ENCODE peak calls at places on chromosomes 5 and 9, in five cellular contexts. One of them, this sample, is unnamed.

GRCh38 chr5:96809898-96810297 is 2.2 kb upstream of the ERAP1 start:
- DNase-seq in effector memory CD4-positive, alpha-beta T cell: no peak
- DNase-seq in adipocyte: no peak
- DNase-seq in ovary: no peak
- DNase-seq in activated T-helper 9 cell treated with anti-CD3 and anti-CD28 coated beads, Interleukin-2, amount 50 U/mL, for 16 hours: no peak
- DNase-seq in this sample: no peak

GRCh38 chr5:139789116-139789844 is 6.3 kb upstream of the PSD2 start:
- DNase-seq in adipocyte: no peak
- DNase-seq in ovary: no peak
- DNase-seq in activated T-helper 9 cell treated with anti-CD3 and anti-CD28 coated beads, Interleukin-2, amount 50 U/mL, for 16 hours: no peak
- DNase-seq in effector memory CD4-positive, alpha-beta T cell: no peak
- DNase-seq in this sample: no peak

GRCh38 chr5:71924325-71924724 is 182.9 kb upstream of the MAP1B start:
- DNase-seq in effector memory CD4-positive, alpha-beta T cell: no peak
- DNase-seq in activated T-helper 9 cell treated with anti-CD3 and anti-CD28 coated beads, Interleukin-2, amount 50 U/mL, for 16 hours: no peak
- DNase-seq in ovary: no peak
- DNase-seq in adipocyte: peak; percentile 43
- DNase-seq in this sample: no peak

GRCh38 chr9:6782981-6783380 is 25.2 kb downstream of the KDM4C start:
- DNase-seq in activated T-helper 9 cell treated with anti-CD3 and anti-CD28 coated beads, Interleukin-2, amount 50 U/mL, for 16 hours: no peak
- DNase-seq in ovary: no peak
- DNase-seq in adipocyte: no peak
- DNase-seq in effector memory CD4-positive, alpha-beta T cell: no peak
- DNase-seq in this sample: no peak

GRCh38 chr5:141172381-141173204 is at the start of gene PCDHB7:
- DNase-seq in effector memory CD4-positive, alpha-beta T cell: peak; percentile 3
- DNase-seq in activated T-helper 9 cell treated with anti-CD3 and anti-CD28 coated beads, Interleukin-2, amount 50 U/mL, for 16 hours: no peak
- DNase-seq in adipocyte: peak; percentile 79
- DNase-seq in ovary: peak; percentile 50
- DNase-seq in this sample: no peak

GRCh38 chr5:109656829-109657228 is 32.9 kb upstream of the MAN2A1 start:
- DNase-seq in adipocyte: peak; percentile 83
- DNase-seq in effector memory CD4-positive, alpha-beta T cell: peak; percentile 16
- DNase-seq in activated T-helper 9 cell treated with anti-CD3 and anti-CD28 coated beads, Interleukin-2, amount 50 U/mL, for 16 hours: peak; percentile 5
- DNase-seq in ovary: no peak
- DNase-seq in this sample: peak; percentile 94

GRCh38 chr9:109107402-109108240 is 12.1 kb downstream of the TMEM245 start:
- DNase-seq in adipocyte: peak; percentile 70
- DNase-seq in ovary: no peak
- DNase-seq in effector memory CD4-positive, alpha-beta T cell: no peak
- DNase-seq in activated T-helper 9 cell treated with anti-CD3 and anti-CD28 coated beads, Interleukin-2, amount 50 U/mL, for 16 hours: no peak
- DNase-seq in this sample: peak; percentile 84

GRCh38 chr5:160418561-160419457 is at the start of gene SLU7:
- DNase-seq in effector memory CD4-positive, alpha-beta T cell: peak; percentile 90
- DNase-seq in ovary: peak; percentile 96
- DNase-seq in activated T-helper 9 cell treated with anti-CD3 and anti-CD28 coated beads, Interleukin-2, amount 50 U/mL, for 16 hours: peak; percentile 89
- DNase-seq in adipocyte: peak; percentile 99
- DNase-seq in this sample: peak; percentile 78

GRCh38 chr9:87569008-87569908 is 71.6 kb downstream of the DAPK1 start:
- DNase-seq in adipocyte: no peak
- DNase-seq in effector memory CD4-positive, alpha-beta T cell: no peak
- DNase-seq in ovary: peak; percentile 61
- DNase-seq in activated T-helper 9 cell treated with anti-CD3 and anti-CD28 coated beads, Interleukin-2, amount 50 U/mL, for 16 hours: no peak
- DNase-seq in this sample: no peak

GRCh38 chr9:127970401-127971313 is 10.1 kb downstream of the EEIG1 start:
- DNase-seq in effector memory CD4-positive, alpha-beta T cell: peak; percentile 49
- DNase-seq in activated T-helper 9 cell treated with anti-CD3 and anti-CD28 coated beads, Interleukin-2, amount 50 U/mL, for 16 hours: peak; percentile 55
- DNase-seq in ovary: no peak
- DNase-seq in adipocyte: no peak
- DNase-seq in this sample: peak; percentile 80

GRCh38 chr9:70954126-70954525 is 167.3 kb downstream of the TRPM3 start:
- DNase-seq in activated T-helper 9 cell treated with anti-CD3 and anti-CD28 coated beads, Interleukin-2, amount 50 U/mL, for 16 hours: no peak
- DNase-seq in adipocyte: peak; percentile 72
- DNase-seq in effector memory CD4-positive, alpha-beta T cell: no peak
- DNase-seq in ovary: no peak
- DNase-seq in this sample: peak; percentile 85

GRCh38 chr9:107890921-107891465 is 401.4 kb upstream of the KLF4 start:
- DNase-seq in ovary: no peak
- DNase-seq in adipocyte: no peak
- DNase-seq in effector memory CD4-positive, alpha-beta T cell: no peak
- DNase-seq in activated T-helper 9 cell treated with anti-CD3 and anti-CD28 coated beads, Interleukin-2, amount 50 U/mL, for 16 hours: no peak
- DNase-seq in this sample: no peak

GRCh38 chr5:143041972-143042770 is 272.0 kb downstream of the ARHGAP26 start:
- DNase-seq in effector memory CD4-positive, alpha-beta T cell: no peak
- DNase-seq in ovary: no peak
- DNase-seq in activated T-helper 9 cell treated with anti-CD3 and anti-CD28 coated beads, Interleukin-2, amount 50 U/mL, for 16 hours: no peak
- DNase-seq in adipocyte: no peak
- DNase-seq in this sample: no peak

GRCh38 chr9:113233146-113233545 is 11.8 kb downstream of the SLC31A1 start:
- DNase-seq in ovary: no peak
- DNase-seq in activated T-helper 9 cell treated with anti-CD3 and anti-CD28 coated beads, Interleukin-2, amount 50 U/mL, for 16 hours: no peak
- DNase-seq in effector memory CD4-positive, alpha-beta T cell: no peak
- DNase-seq in adipocyte: peak; percentile 26
- DNase-seq in this sample: no peak

GRCh38 chr9:131734165-131734610 is 5.7 kb downstream of the RAPGEF1 start:
- DNase-seq in effector memory CD4-positive, alpha-beta T cell: peak; percentile 57
- DNase-seq in adipocyte: peak; percentile 22
- DNase-seq in ovary: no peak
- DNase-seq in activated T-helper 9 cell treated with anti-CD3 and anti-CD28 coated beads, Interleukin-2, amount 50 U/mL, for 16 hours: no peak
- DNase-seq in this sample: no peak

GRCh38 chr9:35225677-35226076 is 63.9 kb downstream of the UNC13B start:
- DNase-seq in effector memory CD4-positive, alpha-beta T cell: no peak
- DNase-seq in adipocyte: no peak
- DNase-seq in ovary: no peak
- DNase-seq in activated T-helper 9 cell treated with anti-CD3 and anti-CD28 coated beads, Interleukin-2, amount 50 U/mL, for 16 hours: no peak
- DNase-seq in this sample: no peak

GRCh38 chr5:95848701-95849100 is 26.2 kb upstream of the GLRX start:
- DNase-seq in activated T-helper 9 cell treated with anti-CD3 and anti-CD28 coated beads, Interleukin-2, amount 50 U/mL, for 16 hours: no peak
- DNase-seq in ovary: no peak
- DNase-seq in effector memory CD4-positive, alpha-beta T cell: no peak
- DNase-seq in adipocyte: peak; percentile 25
- DNase-seq in this sample: no peak

GRCh38 chr5:158979749-158980521 is 119.8 kb downstream of the EBF1 start:
- DNase-seq in activated T-helper 9 cell treated with anti-CD3 and anti-CD28 coated beads, Interleukin-2, amount 50 U/mL, for 16 hours: no peak
- DNase-seq in adipocyte: peak; percentile 55
- DNase-seq in ovary: peak; percentile 77
- DNase-seq in effector memory CD4-positive, alpha-beta T cell: no peak
- DNase-seq in this sample: no peak

GRCh38 chr9:130939405-130939941 is 426 bp upstream of the FIBCD1 start:
- DNase-seq in effector memory CD4-positive, alpha-beta T cell: no peak
- DNase-seq in ovary: no peak
- DNase-seq in activated T-helper 9 cell treated with anti-CD3 and anti-CD28 coated beads, Interleukin-2, amount 50 U/mL, for 16 hours: no peak
- DNase-seq in adipocyte: peak; percentile 47
- DNase-seq in this sample: no peak

GRCh38 chr9:33102551-33103210 is 26.2 kb upstream of the SMU1 start:
- DNase-seq in activated T-helper 9 cell treated with anti-CD3 and anti-CD28 coated beads, Interleukin-2, amount 50 U/mL, for 16 hours: no peak
- DNase-seq in ovary: no peak
- DNase-seq in adipocyte: no peak
- DNase-seq in effector memory CD4-positive, alpha-beta T cell: no peak
- DNase-seq in this sample: no peak

GRCh38 chr9:93091453-93092081 is 4.5 kb upstream of the CARD19 start:
- DNase-seq in adipocyte: peak; percentile 57
- DNase-seq in activated T-helper 9 cell treated with anti-CD3 and anti-CD28 coated beads, Interleukin-2, amount 50 U/mL, for 16 hours: peak; percentile 42
- DNase-seq in effector memory CD4-positive, alpha-beta T cell: no peak
- DNase-seq in ovary: peak; percentile 69
- DNase-seq in this sample: peak; percentile 85